ENCODE peak calls at places on chromosomes 6 and 20, in eight cellular contexts. One of them, this sample, is unnamed. For H3K36me3, the result is how much of the 10 kb centered on the place peaks cover.

GRCh38 chr6:86683132-86683908 is 254.0 kb upstream of the HTR1E start:
- DNase-seq in hepatocyte: no peak
- DNase-seq in adrenal gland: no peak
- DNase-seq in fibroblast of lung: no peak
- DNase-seq in tibial artery: no peak
- DNase-seq in upper lobe of left lung: no peak
- DNase-seq in cardiac muscle cell: no peak
- DNase-seq in SJSA1: no peak
- DNase-seq in this sample: no peak

GRCh38 chr6:151616091-151616513 is 122.3 kb downstream of the CCDC170 start:
- DNase-seq in hepatocyte: no peak
- DNase-seq in adrenal gland: no peak
- DNase-seq in fibroblast of lung: no peak
- DNase-seq in tibial artery: no peak
- DNase-seq in upper lobe of left lung: no peak
- DNase-seq in cardiac muscle cell: no peak
- DNase-seq in SJSA1: no peak
- DNase-seq in this sample: no peak

GRCh38 chr20:53579581-53580375 is 13.9 kb downstream of the ZNF217 start:
- DNase-seq in hepatocyte: peak
- DNase-seq in adrenal gland: no peak
- DNase-seq in fibroblast of lung: peak
- DNase-seq in tibial artery: no peak
- DNase-seq in upper lobe of left lung: peak
- DNase-seq in cardiac muscle cell: peak
- DNase-seq in SJSA1: no peak
- DNase-seq in this sample: peak

GRCh38 chr20:9392892-9393857 is 121.2 kb upstream of the LAMP5 start:
- DNase-seq in hepatocyte: peak
- DNase-seq in adrenal gland: peak
- DNase-seq in fibroblast of lung: peak
- DNase-seq in tibial artery: peak
- DNase-seq in upper lobe of left lung: peak
- DNase-seq in cardiac muscle cell: peak
- DNase-seq in SJSA1: peak
- DNase-seq in this sample: peak

GRCh38 chr6:24307881-24308280 is 50.0 kb downstream of the DCDC2 start:
- DNase-seq in hepatocyte: no peak
- DNase-seq in adrenal gland: no peak
- DNase-seq in fibroblast of lung: no peak
- DNase-seq in tibial artery: no peak
- DNase-seq in upper lobe of left lung: no peak
- DNase-seq in cardiac muscle cell: peak
- DNase-seq in SJSA1: no peak
- DNase-seq in this sample: no peak

GRCh38 chr6:15621203-15622044 is 41.4 kb downstream of the DTNBP1 start:
- DNase-seq in hepatocyte: peak
- DNase-seq in adrenal gland: peak
- DNase-seq in fibroblast of lung: no peak
- DNase-seq in tibial artery: peak
- DNase-seq in upper lobe of left lung: peak
- DNase-seq in cardiac muscle cell: peak
- DNase-seq in SJSA1: no peak
- DNase-seq in this sample: no peak

GRCh38 chr6:1497593-1498105 is 108.3 kb downstream of the FOXF2 start:
- DNase-seq in hepatocyte: no peak
- DNase-seq in adrenal gland: peak
- DNase-seq in fibroblast of lung: no peak
- DNase-seq in tibial artery: no peak
- DNase-seq in upper lobe of left lung: no peak
- DNase-seq in cardiac muscle cell: no peak
- DNase-seq in SJSA1: no peak
- DNase-seq in this sample: no peak

GRCh38 chr6:98787961-98788360 is 46.4 kb upstream of the POU3F2 start:
- DNase-seq in hepatocyte: peak
- DNase-seq in adrenal gland: no peak
- DNase-seq in fibroblast of lung: no peak
- DNase-seq in tibial artery: no peak
- DNase-seq in upper lobe of left lung: no peak
- DNase-seq in cardiac muscle cell: no peak
- DNase-seq in SJSA1: no peak
- DNase-seq in this sample: no peak

GRCh38 chr6:113011389-113011788 is 664.3 kb downstream of the RFPL4B start:
- DNase-seq in hepatocyte: no peak
- DNase-seq in adrenal gland: no peak
- DNase-seq in fibroblast of lung: peak
- DNase-seq in tibial artery: no peak
- DNase-seq in upper lobe of left lung: no peak
- DNase-seq in cardiac muscle cell: peak
- DNase-seq in SJSA1: no peak
- DNase-seq in this sample: no peak

GRCh38 chr6:18561006-18561750 is 174.0 kb downstream of the RNF144B start:
- DNase-seq in hepatocyte: no peak
- DNase-seq in adrenal gland: no peak
- DNase-seq in fibroblast of lung: no peak
- DNase-seq in tibial artery: peak
- DNase-seq in upper lobe of left lung: no peak
- DNase-seq in cardiac muscle cell: peak
- DNase-seq in SJSA1: no peak
- DNase-seq in this sample: no peak

GRCh38 chr20:63082308-63082938 is 75.7 kb upstream of the BHLHE23 start:
- DNase-seq in hepatocyte: peak
- DNase-seq in adrenal gland: peak
- DNase-seq in fibroblast of lung: no peak
- DNase-seq in tibial artery: no peak
- DNase-seq in upper lobe of left lung: no peak
- DNase-seq in cardiac muscle cell: peak
- DNase-seq in SJSA1: no peak
- DNase-seq in this sample: peak

GRCh38 chr6:34570066-34570833 is 14.1 kb upstream of the SPDEF start:
- DNase-seq in hepatocyte: no peak
- DNase-seq in adrenal gland: no peak
- DNase-seq in fibroblast of lung: no peak
- DNase-seq in tibial artery: no peak
- DNase-seq in upper lobe of left lung: no peak
- DNase-seq in cardiac muscle cell: no peak
- DNase-seq in SJSA1: no peak
- DNase-seq in this sample: no peak

GRCh38 chr6:23601811-23602340 is 524.1 kb upstream of the NRSN1 start:
- DNase-seq in hepatocyte: no peak
- DNase-seq in adrenal gland: no peak
- DNase-seq in fibroblast of lung: no peak
- DNase-seq in tibial artery: no peak
- DNase-seq in upper lobe of left lung: no peak
- DNase-seq in cardiac muscle cell: no peak
- DNase-seq in SJSA1: no peak
- DNase-seq in this sample: no peak

GRCh38 chr6:113488812-113489685 is 368.1 kb upstream of the MARCKS start:
- DNase-seq in hepatocyte: no peak
- DNase-seq in adrenal gland: no peak
- DNase-seq in fibroblast of lung: no peak
- DNase-seq in tibial artery: no peak
- DNase-seq in upper lobe of left lung: no peak
- DNase-seq in cardiac muscle cell: no peak
- DNase-seq in SJSA1: no peak
- DNase-seq in this sample: no peak

GRCh38 chr6:84095156-84095555 is 61.6 kb downstream of the MRAP2 start:
- DNase-seq in hepatocyte: no peak
- DNase-seq in adrenal gland: no peak
- DNase-seq in fibroblast of lung: no peak
- DNase-seq in tibial artery: no peak
- DNase-seq in upper lobe of left lung: no peak
- DNase-seq in cardiac muscle cell: no peak
- DNase-seq in SJSA1: no peak
- DNase-seq in this sample: no peak

GRCh38 chr6:24494726-24495515 is at the start of gene ALDH5A1:
- DNase-seq in hepatocyte: peak
- DNase-seq in adrenal gland: peak
- DNase-seq in fibroblast of lung: peak
- DNase-seq in tibial artery: peak
- DNase-seq in upper lobe of left lung: peak
- DNase-seq in cardiac muscle cell: peak
- DNase-seq in SJSA1: peak
- DNase-seq in this sample: no peak

GRCh38 chr20:1711826-1712601 is 54.4 kb upstream of the SIRPG start:
- DNase-seq in hepatocyte: no peak
- DNase-seq in adrenal gland: no peak
- DNase-seq in fibroblast of lung: no peak
- DNase-seq in tibial artery: no peak
- DNase-seq in upper lobe of left lung: no peak
- DNase-seq in cardiac muscle cell: peak
- DNase-seq in SJSA1: no peak
- DNase-seq in this sample: no peak

GRCh38 chr20:20712004-20712473 is 405 bp downstream of the RALGAPA2 start:
- DNase-seq in hepatocyte: peak
- DNase-seq in adrenal gland: no peak
- DNase-seq in fibroblast of lung: peak
- DNase-seq in tibial artery: no peak
- DNase-seq in upper lobe of left lung: peak
- DNase-seq in cardiac muscle cell: no peak
- DNase-seq in SJSA1: no peak
- DNase-seq in this sample: peak

GRCh38 chr20:63963348-63963741 is 6.4 kb downstream of the ZNF512B start:
- DNase-seq in hepatocyte: no peak
- DNase-seq in adrenal gland: no peak
- DNase-seq in fibroblast of lung: no peak
- DNase-seq in tibial artery: no peak
- DNase-seq in upper lobe of left lung: no peak
- DNase-seq in cardiac muscle cell: no peak
- DNase-seq in SJSA1: no peak
- DNase-seq in this sample: no peak

GRCh38 chr6:125707615-125708243 is 41.7 kb upstream of the HEY2 start:
- DNase-seq in hepatocyte: no peak
- DNase-seq in adrenal gland: no peak
- DNase-seq in fibroblast of lung: no peak
- DNase-seq in tibial artery: no peak
- DNase-seq in upper lobe of left lung: no peak
- DNase-seq in cardiac muscle cell: no peak
- DNase-seq in SJSA1: no peak
- DNase-seq in this sample: no peak

GRCh38 chr6:134551245-134551960 is 233.5 kb upstream of the SGK1 start:
- DNase-seq in hepatocyte: no peak
- DNase-seq in adrenal gland: peak
- DNase-seq in fibroblast of lung: peak
- DNase-seq in tibial artery: no peak
- DNase-seq in upper lobe of left lung: no peak
- DNase-seq in cardiac muscle cell: peak
- DNase-seq in SJSA1: peak
- DNase-seq in this sample: no peak
- H3K4me3 ChIP-seq in hepatocyte: no peak
- H3K4me3 ChIP-seq in adrenal gland: no peak
- H3K4me3 ChIP-seq in fibroblast of lung: peak
- H3K4me3 ChIP-seq in tibial artery: no peak
- H3K4me3 ChIP-seq in upper lobe of left lung: no peak
- H3K4me3 ChIP-seq in cardiac muscle cell: no peak
- H3K4me3 ChIP-seq in SJSA1: no peak
- H3K4me3 ChIP-seq in this sample: no peak

DNA sequence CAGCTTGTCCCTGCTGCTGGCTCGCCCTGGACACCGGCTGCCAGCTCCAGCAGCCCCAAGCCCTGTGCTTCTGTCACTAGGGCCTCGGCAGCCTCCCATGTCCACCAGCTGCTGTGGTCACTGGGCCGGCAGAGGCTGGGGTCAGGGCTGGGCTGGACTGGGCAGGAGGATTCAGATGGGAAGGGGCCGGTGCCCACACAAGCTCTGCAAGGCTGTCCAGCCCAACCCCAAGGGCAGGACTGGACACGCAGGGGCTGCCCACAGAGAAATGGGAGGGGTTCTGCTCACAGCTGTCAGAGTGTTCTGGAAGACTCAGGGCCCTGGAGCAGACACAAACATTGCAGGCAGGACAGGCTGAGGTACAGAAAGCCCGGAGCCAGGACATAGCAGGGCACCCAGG is 65.6 kb downstream of the ADNP start:
- DNase-seq in hepatocyte: no peak
- DNase-seq in adrenal gland: no peak
- DNase-seq in fibroblast of lung: no peak
- DNase-seq in tibial artery: no peak
- DNase-seq in upper lobe of left lung: no peak
- DNase-seq in cardiac muscle cell: no peak
- DNase-seq in SJSA1: no peak
- DNase-seq in this sample: no peak
- H3K36me3 ChIP-seq in hepatocyte: under half
- H3K36me3 ChIP-seq in adrenal gland: under half
- H3K36me3 ChIP-seq in fibroblast of lung: under half
- H3K36me3 ChIP-seq in tibial artery: under half
- H3K36me3 ChIP-seq in upper lobe of left lung: under half
- H3K36me3 ChIP-seq in cardiac muscle cell: under half
- H3K36me3 ChIP-seq in SJSA1: under half
- H3K36me3 ChIP-seq in this sample: under half

DNA sequence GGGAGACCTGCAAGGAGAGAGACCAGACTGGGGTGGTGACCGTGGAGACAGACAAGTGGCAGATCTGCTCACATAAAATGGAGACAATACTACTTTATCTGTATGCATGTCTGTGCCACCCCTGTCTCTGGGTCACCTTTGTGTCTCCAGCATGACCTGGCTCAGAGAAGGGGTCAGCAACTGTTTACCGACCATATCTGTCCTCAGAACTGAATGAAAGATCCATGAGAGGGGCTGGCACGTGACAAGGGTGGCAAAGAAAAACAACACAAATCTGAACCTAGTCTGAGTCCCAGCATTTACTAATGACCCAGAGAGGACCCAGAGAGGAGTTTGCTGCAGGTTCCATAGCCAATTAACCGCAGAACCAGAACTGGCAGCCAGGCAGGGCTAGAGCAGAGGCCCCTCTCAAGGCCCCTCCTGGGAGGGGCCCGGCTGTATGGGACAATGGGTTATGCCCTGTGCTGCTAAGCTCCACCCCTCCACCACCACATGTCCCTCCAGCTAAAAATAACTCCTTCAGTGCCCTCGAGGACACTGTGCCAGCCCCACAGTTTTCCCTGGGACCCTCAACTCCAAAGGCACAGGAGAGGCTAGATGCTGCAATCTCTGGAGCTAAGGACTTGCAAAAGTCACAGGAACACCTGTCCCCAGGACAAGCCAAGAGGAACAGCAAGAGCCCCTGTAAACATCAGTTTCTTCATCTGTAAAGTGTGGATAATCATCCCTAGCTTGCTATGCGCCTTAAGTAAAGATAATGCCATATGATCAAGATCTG is 2.2 kb downstream of the AHCY start:
- DNase-seq in hepatocyte: peak
- DNase-seq in adrenal gland: no peak
- DNase-seq in fibroblast of lung: no peak
- DNase-seq in tibial artery: no peak
- DNase-seq in upper lobe of left lung: no peak
- DNase-seq in cardiac muscle cell: no peak
- DNase-seq in SJSA1: no peak
- DNase-seq in this sample: no peak
- H3K4me3 ChIP-seq in hepatocyte: no peak
- H3K4me3 ChIP-seq in adrenal gland: no peak
- H3K4me3 ChIP-seq in fibroblast of lung: no peak
- H3K4me3 ChIP-seq in tibial artery: no peak
- H3K4me3 ChIP-seq in upper lobe of left lung: no peak
- H3K4me3 ChIP-seq in cardiac muscle cell: no peak
- H3K4me3 ChIP-seq in SJSA1: no peak
- H3K4me3 ChIP-seq in this sample: no peak

DNA sequence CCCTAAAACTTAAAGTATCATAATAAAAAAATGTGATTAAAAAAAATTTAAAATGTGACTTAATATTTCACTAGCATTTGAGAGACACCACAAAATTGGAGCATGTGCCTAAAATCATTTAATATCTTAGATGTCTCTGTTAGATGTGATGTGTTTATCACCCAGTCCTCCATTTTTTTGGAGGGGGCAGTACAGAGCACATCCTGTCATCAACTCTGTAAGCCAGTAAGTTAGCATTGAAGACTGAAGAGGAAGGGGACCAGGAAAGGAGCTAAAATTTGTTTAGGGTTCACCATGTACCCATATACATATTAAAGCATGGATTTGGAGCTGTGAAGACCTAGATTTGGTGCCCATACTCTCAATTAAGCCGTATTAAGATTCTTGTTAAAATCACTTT is 30.7 kb upstream of the ADIG start:
- DNase-seq in hepatocyte: no peak
- DNase-seq in adrenal gland: no peak
- DNase-seq in fibroblast of lung: no peak
- DNase-seq in tibial artery: no peak
- DNase-seq in upper lobe of left lung: no peak
- DNase-seq in cardiac muscle cell: no peak
- DNase-seq in SJSA1: no peak
- DNase-seq in this sample: no peak
- H3K36me3 ChIP-seq in hepatocyte: under half
- H3K36me3 ChIP-seq in adrenal gland: half or more
- H3K36me3 ChIP-seq in fibroblast of lung: under half
- H3K36me3 ChIP-seq in tibial artery: half or more
- H3K36me3 ChIP-seq in upper lobe of left lung: half or more
- H3K36me3 ChIP-seq in cardiac muscle cell: half or more
- H3K36me3 ChIP-seq in SJSA1: half or more
- H3K36me3 ChIP-seq in this sample: half or more

This sample was measured in ascending aorta.